ENCODE peak calls at places on chromosomes 1 and 21, in four cellular contexts. J is K562, B is HepG2, W is A549. V is an unnamed sample.

GRCh38 chr1:177163844-177164379 is 600 bp downstream of the ASTN1 start:
- DNase-seq in B (no peak), W (no peak), J (no peak), V (no peak)

GRCh38 chr1:9302745-9303524 is 10.2 kb downstream of the SPSB1 start:
- DNase-seq in J (no peak), B (no peak), W (no peak), V (no peak)

GRCh38 chr1:168319691-168320090 is 39.0 kb downstream of the TBX19 start:
- DNase-seq in W (no peak), J (no peak), B (no peak), V (no peak)

GRCh38 chr1:232968965-232969364 is 18.6 kb downstream of the NTPCR start:
- DNase-seq in W (no peak), B (no peak), J (no peak), V (no peak)

GRCh38 chr1:68954841-68955240 is 458.0 kb upstream of the DEPDC1 start:
- DNase-seq in B (no peak), W (no peak), J (no peak), V (no peak)

GRCh38 chr1:192807221-192807967 is 1.4 kb upstream of the RGS2 start:
- DNase-seq in W (peak), B (no peak), J (no peak), V (no peak)

GRCh38 chr1:93665015-93665414 is 16.6 kb downstream of the BCAR3 start:
- DNase-seq in J (no peak), B (no peak), W (no peak), V (no peak)

GRCh38 chr1:118272884-118273283 is 87.9 kb upstream of the SPAG17 start:
- DNase-seq in W (no peak), B (no peak), J (no peak), V (no peak)

GRCh38 chr1:63148825-63149645 is 173.3 kb upstream of the FOXD3 start:
- DNase-seq in B (peak), J (peak), W (peak), V (no peak)

GRCh38 chr21:44713130-44713529 is 1.8 kb upstream of the TSPEAR start:
- DNase-seq in J (no peak), W (no peak), B (no peak), V (no peak)

GRCh38 chr1:236002025-236002390 is 62.9 kb downstream of the NID1 start:
- DNase-seq in B (no peak), J (no peak), W (no peak), V (no peak)

GRCh38 chr1:119948342-119949214 is 52.3 kb upstream of the ADAM30 start:
- DNase-seq in W (peak), B (peak), J (peak), V (peak)

GRCh38 chr1:206507395-206508129 is at the start of gene RASSF5:
- DNase-seq in B (no peak), W (peak), J (peak), V (no peak)

GRCh38 chr1:43587594-43587993 is 56.9 kb downstream of the PTPRF start:
- DNase-seq in W (no peak), B (no peak), J (no peak), V (no peak)

GRCh38 chr1:172699111-172699510 is 40.2 kb downstream of the FASLG start:
- DNase-seq in W (no peak), J (no peak), B (no peak), V (peak)

GRCh38 chr1:23638188-23638619 is 53.4 kb upstream of the RPL11 start:
- DNase-seq in J (peak), W (no peak), B (no peak), V (no peak)

GRCh38 chr1:85607913-85608250 is 27.3 kb downstream of the CCN1 start:
- DNase-seq in W (no peak), J (no peak), B (no peak), V (no peak)

GRCh38 chr1:57986432-57986831 is 560.1 kb downstream of the OMA1 start:
- DNase-seq in B (no peak), J (no peak), W (no peak), V (no peak)

GRCh38 chr1:231421616-231421970 is 494 bp downstream of the EGLN1 start:
- DNase-seq in J (no peak), W (no peak), B (no peak), V (no peak)

GRCh38 chr1:192951961-192952460 is 107.1 kb downstream of the UCHL5 start:
- DNase-seq in W (no peak), J (no peak), B (no peak), V (peak)

GRCh38 chr1:228161866-228162265 is 3.7 kb upstream of the IBA57 start:
- DNase-seq in J (no peak), W (no peak), B (no peak), V (no peak)

GRCh38 chr21:33870768-33871167 is 44.8 kb downstream of the ATP5PO start:
- DNase-seq in B (no peak), W (no peak), J (no peak), V (no peak)

GRCh38 chr1:203512830-203513578 is 19.1 kb downstream of the OPTC start:
- DNase-seq in W (peak), B (peak), J (no peak), V (no peak)

GRCh38 chr21:15094706-15095105 is 29.9 kb upstream of the NRIP1 start:
- DNase-seq in W (no peak), B (no peak), J (no peak), V (no peak)

GRCh38 chr1:1355376-1355775 is 3.0 kb downstream of the MXRA8 start:
- DNase-seq in B (no peak), J (no peak), W (no peak), V (no peak)

GRCh38 chr21:17613242-17613676 is 558 bp upstream of the BTG3 start:
- DNase-seq in W (no peak), J (no peak), B (no peak), V (no peak)

GRCh38 chr1:86356247-86356646 is 39.9 kb downstream of the ODF2L start:
- DNase-seq in B (no peak), J (peak), W (no peak), V (no peak)

GRCh38 chr1:58248067-58248466 is 298.5 kb downstream of the OMA1 start:
- DNase-seq in J (no peak), B (no peak), W (no peak), V (no peak)

DNA sequence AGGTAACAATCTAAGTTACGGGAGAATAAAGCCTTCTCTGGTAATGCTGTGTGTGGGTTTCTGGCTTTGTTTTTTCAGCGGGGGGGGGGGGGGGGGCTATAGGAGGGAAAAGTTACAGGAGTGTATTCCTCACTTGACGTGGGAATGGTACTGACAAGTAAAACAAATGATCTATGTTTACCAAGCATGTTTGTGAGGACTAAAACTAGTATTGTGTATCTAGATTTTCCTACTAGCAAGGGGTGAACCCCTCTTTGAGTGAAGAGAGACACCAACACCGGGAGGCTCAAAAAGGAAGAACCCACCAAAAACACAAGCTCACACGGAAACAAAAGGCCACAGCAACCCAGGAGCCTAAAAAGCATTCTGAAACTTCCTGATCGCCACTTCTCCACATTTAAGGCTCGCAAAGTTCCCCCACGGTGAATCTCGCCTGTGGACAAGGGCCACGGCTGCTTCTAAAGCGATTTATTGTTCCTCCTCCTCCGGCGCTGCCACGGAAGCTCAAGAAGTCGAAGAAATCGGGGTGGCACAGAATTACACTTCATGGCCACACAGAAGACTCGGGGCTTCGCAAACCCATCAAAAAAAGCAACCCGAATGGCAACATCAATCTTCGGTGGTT is 720 bp downstream of the PUM1 start:
- DNase-seq in W (peak), J (peak), B (peak), V (no peak)
- TF ChIP-seq CHD4 in W (no peak), J (peak), B (no peak), V (no peak)

GRCh38 chr1:33057095-33057494 is 20.4 kb upstream of the AK2 start:
- DNase-seq in B (no peak), J (no peak), W (no peak), V (no peak)
- TF ChIP-seq CHD4 in B (no peak), J (no peak), W (no peak), V (no peak)

GRCh38 chr1:115906627-115907026 is 65.7 kb upstream of the NHLH2 start:
- DNase-seq in W (no peak), J (no peak), B (no peak), V (no peak)
- TF ChIP-seq CHD4 in W (no peak), J (no peak), B (no peak), V (no peak)

GRCh38 chr1:225654277-225654597 is 1.3 kb upstream of the ENAH start:
- DNase-seq in B (no peak), J (no peak), W (peak), V (no peak)
- TF ChIP-seq CHD4 in B (no peak), J (no peak), W (no peak), V (no peak)

GRCh38 chr1:208445710-208446702 is 201.8 kb upstream of the PLXNA2 start:
- DNase-seq in J (peak), B (no peak), W (no peak), V (no peak)
- TF ChIP-seq CHD4 in J (no peak), B (no peak), W (no peak), V (no peak)